ENCODE peak calls at places on chromosomes 6 and 20, in four cellular contexts. H is GM13976, A is ELF-1, W is RPMI7951. F is an unnamed sample.

GRCh38 chr6:10658910-10659696 is 35.3 kb downstream of the C6orf52 start:
- DNase-seq in H (no peak), A (peak), W (no peak), F (no peak)

GRCh38 chr20:11891081-11891826 is 26.4 kb upstream of the BTBD3 start:
- DNase-seq in H (peak), A (peak), W (peak), F (peak)

GRCh38 chr6:29946787-29947186 is 4.5 kb downstream of the HLA-A start:
- DNase-seq in H (no peak), A (no peak), W (no peak), F (no peak)

GRCh38 chr20:8421981-8422380 is 289.9 kb downstream of the PLCB1 start:
- DNase-seq in H (no peak), A (no peak), W (peak), F (no peak)

GRCh38 chr6:14661188-14661587 is 543.6 kb downstream of the CD83 start:
- DNase-seq in H (peak), A (no peak), W (no peak), F (peak)

GRCh38 chr20:25226433-25227316 is 21.2 kb upstream of the PYGB start:
- DNase-seq in H (no peak), A (no peak), W (peak), F (no peak)

GRCh38 chr20:11981366-11981947 is 63.8 kb downstream of the BTBD3 start:
- DNase-seq in H (no peak), A (no peak), W (no peak), F (no peak)

GRCh38 chr6:38155576-38156204 is 336.2 kb downstream of the ZFAND3 start:
- DNase-seq in H (peak), A (no peak), W (no peak), F (no peak)

GRCh38 chr6:43954311-43955131 is 172.7 kb downstream of the MRPL14 start:
- DNase-seq in H (no peak), A (no peak), W (no peak), F (no peak)

GRCh38 chr6:149176971-149177667 is 140.4 kb upstream of the TAB2 start:
- DNase-seq in H (no peak), A (no peak), W (no peak), F (no peak)

GRCh38 chr6:129844118-129844891 is 16.8 kb downstream of the TMEM244 start:
- DNase-seq in H (no peak), A (peak), W (peak), F (peak)

GRCh38 chr6:100346203-100346602 is 118.5 kb downstream of the SIM1 start:
- DNase-seq in H (no peak), A (no peak), W (no peak), F (peak)

GRCh38 chr6:119521251-119521650 is 171.7 kb upstream of the MAN1A1 start:
- DNase-seq in H (no peak), A (no peak), W (no peak), F (no peak)

GRCh38 chr20:25319241-25320034 is 71.2 kb downstream of the ABHD12 start:
- DNase-seq in H (no peak), A (no peak), W (no peak), F (no peak)

GRCh38 chr6:161079566-161080262 is 88.1 kb downstream of the MAP3K4 start:
- DNase-seq in H (no peak), A (no peak), W (peak), F (peak)

GRCh38 chr20:10347481-10347880 is 86.5 kb downstream of the MKKS start:
- DNase-seq in H (no peak), A (no peak), W (no peak), F (no peak)

GRCh38 chr6:6002809-6003333 is 3.9 kb downstream of the NRN1 start:
- DNase-seq in H (peak), A (no peak), W (no peak), F (no peak)

GRCh38 chr6:99614430-99615161 is 8.0 kb downstream of the PRDM13 start:
- DNase-seq in H (peak), A (peak), W (no peak), F (no peak)

GRCh38 chr20:54122189-54122588 is 51.6 kb downstream of the CYP24A1 start:
- DNase-seq in H (no peak), A (no peak), W (peak), F (peak)

F was measured in EL.